ENCODE peak calls at places on chromosomes 7 and 10, in seven cellular contexts. One of them, this sample, is unnamed.

GRCh38 chr7:12030116-12030515 is 181.0 kb upstream of the TMEM106B start:
- DNase-seq in CD8-positive, alpha-beta memory T cell: no peak
- DNase-seq in GM23248: peak
- DNase-seq in NCI-H526: no peak
- DNase-seq in activated gamma-delta T cell treated with anti-CD3 and anti-CD28 coated beads, Interleukin-2, amount 50 U/mL, for 16 hours: no peak
- DNase-seq in HCEC 1CT: no peak
- DNase-seq in neural progenitor cell: no peak
- DNase-seq in this sample: no peak

GRCh38 chr7:67364441-67365017 is 367.9 kb downstream of the TYW1 start:
- DNase-seq in CD8-positive, alpha-beta memory T cell: no peak
- DNase-seq in NCI-H526: no peak
- DNase-seq in GM23248: no peak
- DNase-seq in activated gamma-delta T cell treated with anti-CD3 and anti-CD28 coated beads, Interleukin-2, amount 50 U/mL, for 16 hours: no peak
- DNase-seq in neural progenitor cell: peak
- DNase-seq in HCEC 1CT: no peak
- DNase-seq in this sample: no peak

GRCh38 chr7:100827330-100828226 is at the start of gene EPHB4:
- DNase-seq in NCI-H526: no peak
- DNase-seq in HCEC 1CT: peak
- DNase-seq in activated gamma-delta T cell treated with anti-CD3 and anti-CD28 coated beads, Interleukin-2, amount 50 U/mL, for 16 hours: no peak
- DNase-seq in CD8-positive, alpha-beta memory T cell: no peak
- DNase-seq in neural progenitor cell: peak
- DNase-seq in GM23248: peak
- DNase-seq in this sample: no peak

GRCh38 chr10:9102026-9102425 is 1047.5 kb downstream of the GATA3 start:
- DNase-seq in NCI-H526: no peak
- DNase-seq in CD8-positive, alpha-beta memory T cell: no peak
- DNase-seq in neural progenitor cell: no peak
- DNase-seq in GM23248: no peak
- DNase-seq in activated gamma-delta T cell treated with anti-CD3 and anti-CD28 coated beads, Interleukin-2, amount 50 U/mL, for 16 hours: no peak
- DNase-seq in HCEC 1CT: no peak
- DNase-seq in this sample: no peak

GRCh38 chr10:61643316-61643751 is 19.4 kb upstream of the CABCOCO1 start:
- DNase-seq in HCEC 1CT: peak
- DNase-seq in neural progenitor cell: peak
- DNase-seq in NCI-H526: no peak
- DNase-seq in GM23248: peak
- DNase-seq in activated gamma-delta T cell treated with anti-CD3 and anti-CD28 coated beads, Interleukin-2, amount 50 U/mL, for 16 hours: no peak
- DNase-seq in CD8-positive, alpha-beta memory T cell: no peak
- DNase-seq in this sample: no peak

GRCh38 chr7:92053312-92053711 is 81.0 kb downstream of the CYP51A1 start:
- DNase-seq in HCEC 1CT: no peak
- DNase-seq in neural progenitor cell: no peak
- DNase-seq in activated gamma-delta T cell treated with anti-CD3 and anti-CD28 coated beads, Interleukin-2, amount 50 U/mL, for 16 hours: no peak
- DNase-seq in CD8-positive, alpha-beta memory T cell: no peak
- DNase-seq in GM23248: no peak
- DNase-seq in NCI-H526: no peak
- DNase-seq in this sample: no peak

GRCh38 chr10:79052311-79053080 is 16.3 kb upstream of the ZMIZ1 start:
- DNase-seq in HCEC 1CT: no peak
- DNase-seq in neural progenitor cell: peak
- DNase-seq in GM23248: peak
- DNase-seq in CD8-positive, alpha-beta memory T cell: no peak
- DNase-seq in NCI-H526: peak
- DNase-seq in activated gamma-delta T cell treated with anti-CD3 and anti-CD28 coated beads, Interleukin-2, amount 50 U/mL, for 16 hours: no peak
- DNase-seq in this sample: no peak

GRCh38 chr7:16774294-16774693 is 20.7 kb downstream of the TSPAN13 start:
- DNase-seq in neural progenitor cell: no peak
- DNase-seq in GM23248: no peak
- DNase-seq in CD8-positive, alpha-beta memory T cell: no peak
- DNase-seq in NCI-H526: no peak
- DNase-seq in activated gamma-delta T cell treated with anti-CD3 and anti-CD28 coated beads, Interleukin-2, amount 50 U/mL, for 16 hours: no peak
- DNase-seq in HCEC 1CT: no peak
- DNase-seq in this sample: no peak

This sample was measured in CD4-positive, alpha-beta T cell.